ENCODE peak calls at places on chromosome 22, in ten cellular contexts. One of them, this sample, is unnamed.
A peak's percentile ranks its signal among the peaks of the same experiment; 100 is the strongest.

GRCh38 chr22:39123811-39124668 is 27.0 kb downstream of the APOBEC3H start:
- DNase-seq in choroid plexus epithelial cell: no peak
- DNase-seq in WTC11: peak; percentile 50
- DNase-seq in MM.1S: no peak
- DNase-seq in transverse colon: no peak
- DNase-seq in H9: peak; percentile 60
- DNase-seq in pancreas: no peak
- DNase-seq in PC-9: no peak
- DNase-seq in fibroblast of lung: no peak
- DNase-seq in fibroblast of pulmonary artery: no peak
- DNase-seq in this sample: no peak

GRCh38 chr22:32591620-32592019 is 117.0 kb downstream of the FBXO7 start:
- DNase-seq in choroid plexus epithelial cell: peak; percentile 84
- DNase-seq in WTC11: no peak
- DNase-seq in MM.1S: no peak
- DNase-seq in transverse colon: no peak
- DNase-seq in H9: no peak
- DNase-seq in pancreas: no peak
- DNase-seq in PC-9: no peak
- DNase-seq in fibroblast of lung: peak; percentile 96
- DNase-seq in fibroblast of pulmonary artery: peak; percentile 82
- DNase-seq in this sample: no peak

GRCh38 chr22:50490531-50491308 is 4.1 kb downstream of the MIOX start:
- DNase-seq in choroid plexus epithelial cell: no peak
- DNase-seq in WTC11: no peak
- DNase-seq in MM.1S: no peak
- DNase-seq in transverse colon: no peak
- DNase-seq in H9: no peak
- DNase-seq in pancreas: no peak
- DNase-seq in PC-9: no peak
- DNase-seq in fibroblast of lung: no peak
- DNase-seq in fibroblast of pulmonary artery: no peak
- DNase-seq in this sample: no peak

GRCh38 chr22:44545773-44546172 is 47.7 kb upstream of the RTL6 start:
- DNase-seq in choroid plexus epithelial cell: no peak
- DNase-seq in WTC11: no peak
- DNase-seq in MM.1S: no peak
- DNase-seq in transverse colon: no peak
- DNase-seq in H9: no peak
- DNase-seq in pancreas: peak; percentile 23
- DNase-seq in PC-9: no peak
- DNase-seq in fibroblast of lung: no peak
- DNase-seq in fibroblast of pulmonary artery: no peak
- DNase-seq in this sample: no peak

GRCh38 chr22:30335236-30335635 is 8.5 kb upstream of the TBC1D10A start:
- DNase-seq in choroid plexus epithelial cell: no peak
- DNase-seq in WTC11: no peak
- DNase-seq in MM.1S: no peak
- DNase-seq in transverse colon: no peak
- DNase-seq in H9: no peak
- DNase-seq in pancreas: no peak
- DNase-seq in PC-9: no peak
- DNase-seq in fibroblast of lung: no peak
- DNase-seq in fibroblast of pulmonary artery: no peak
- DNase-seq in this sample: no peak

GRCh38 chr22:37675930-37676571 is 615 bp downstream of the LGALS1 start:
- DNase-seq in choroid plexus epithelial cell: peak; percentile 27
- DNase-seq in WTC11: no peak
- DNase-seq in MM.1S: no peak
- DNase-seq in transverse colon: peak; percentile 50
- DNase-seq in H9: no peak
- DNase-seq in pancreas: no peak
- DNase-seq in PC-9: peak; percentile 71
- DNase-seq in fibroblast of lung: peak; percentile 25
- DNase-seq in fibroblast of pulmonary artery: peak; percentile 33
- DNase-seq in this sample: no peak

GRCh38 chr22:17972385-17973181 is 51.8 kb downstream of the MICAL3 start:
- DNase-seq in choroid plexus epithelial cell: peak; percentile 74
- DNase-seq in WTC11: no peak
- DNase-seq in MM.1S: no peak
- DNase-seq in transverse colon: no peak
- DNase-seq in H9: no peak
- DNase-seq in pancreas: no peak
- DNase-seq in PC-9: peak; percentile 74
- DNase-seq in fibroblast of lung: peak; percentile 86
- DNase-seq in fibroblast of pulmonary artery: peak; percentile 93
- DNase-seq in this sample: no peak

GRCh38 chr22:25021409-25021808 is 68.9 kb downstream of the KIAA1671 start:
- DNase-seq in choroid plexus epithelial cell: no peak
- DNase-seq in WTC11: no peak
- DNase-seq in MM.1S: no peak
- DNase-seq in transverse colon: no peak
- DNase-seq in H9: no peak
- DNase-seq in pancreas: no peak
- DNase-seq in PC-9: no peak
- DNase-seq in fibroblast of lung: no peak
- DNase-seq in fibroblast of pulmonary artery: no peak
- DNase-seq in this sample: no peak

GRCh38 chr22:36912694-36913430 is 566 bp upstream of the CSF2RB start:
- DNase-seq in choroid plexus epithelial cell: no peak
- DNase-seq in WTC11: no peak
- DNase-seq in MM.1S: no peak
- DNase-seq in transverse colon: no peak
- DNase-seq in H9: no peak
- DNase-seq in pancreas: no peak
- DNase-seq in PC-9: no peak
- DNase-seq in fibroblast of lung: no peak
- DNase-seq in fibroblast of pulmonary artery: no peak
- DNase-seq in this sample: no peak

GRCh38 chr22:36329217-36330078 is 58.3 kb downstream of the MYH9 start:
- DNase-seq in choroid plexus epithelial cell: peak; percentile 89
- DNase-seq in WTC11: peak; percentile 89
- DNase-seq in MM.1S: no peak
- DNase-seq in transverse colon: peak; percentile 60
- DNase-seq in H9: peak; percentile 97
- DNase-seq in pancreas: no peak
- DNase-seq in PC-9: peak; percentile 95
- DNase-seq in fibroblast of lung: peak; percentile 99
- DNase-seq in fibroblast of pulmonary artery: peak; percentile 98
- DNase-seq in this sample: peak; percentile 62

GRCh38 chr22:37681556-37682049 is 4.5 kb upstream of the NOL12 start:
- DNase-seq in choroid plexus epithelial cell: peak; percentile 88
- DNase-seq in WTC11: peak; percentile 84
- DNase-seq in MM.1S: peak; percentile 82
- DNase-seq in transverse colon: peak; percentile 87
- DNase-seq in H9: peak; percentile 83
- DNase-seq in pancreas: peak; percentile 77
- DNase-seq in PC-9: peak; percentile 78
- DNase-seq in fibroblast of lung: peak; percentile 70
- DNase-seq in fibroblast of pulmonary artery: peak; percentile 81
- DNase-seq in this sample: peak; percentile 67

GRCh38 chr22:35489225-35489624 is 51.4 kb upstream of the RASD2 start:
- DNase-seq in choroid plexus epithelial cell: no peak
- DNase-seq in WTC11: no peak
- DNase-seq in MM.1S: no peak
- DNase-seq in transverse colon: no peak
- DNase-seq in H9: no peak
- DNase-seq in pancreas: peak; percentile 30
- DNase-seq in PC-9: peak; percentile 53
- DNase-seq in fibroblast of lung: no peak
- DNase-seq in fibroblast of pulmonary artery: no peak
- DNase-seq in this sample: no peak

GRCh38 chr22:44181033-44181911 is 547 bp downstream of the PARVG start:
- DNase-seq in choroid plexus epithelial cell: no peak
- DNase-seq in WTC11: no peak
- DNase-seq in MM.1S: peak; percentile 27
- DNase-seq in transverse colon: peak; percentile 53
- DNase-seq in H9: no peak
- DNase-seq in pancreas: peak; percentile 55
- DNase-seq in PC-9: no peak
- DNase-seq in fibroblast of lung: peak; percentile 46
- DNase-seq in fibroblast of pulmonary artery: no peak
- DNase-seq in this sample: peak; percentile 62

GRCh38 chr22:36724836-36725235 is 21.3 kb upstream of the CACNG2 start:
- DNase-seq in choroid plexus epithelial cell: no peak
- DNase-seq in WTC11: no peak
- DNase-seq in MM.1S: no peak
- DNase-seq in transverse colon: no peak
- DNase-seq in H9: no peak
- DNase-seq in pancreas: no peak
- DNase-seq in PC-9: no peak
- DNase-seq in fibroblast of lung: no peak
- DNase-seq in fibroblast of pulmonary artery: no peak
- DNase-seq in this sample: no peak

GRCh38 chr22:24683671-24684070 is 80.7 kb downstream of the GGT1 start:
- DNase-seq in choroid plexus epithelial cell: peak; percentile 94
- DNase-seq in WTC11: no peak
- DNase-seq in MM.1S: no peak
- DNase-seq in transverse colon: no peak
- DNase-seq in H9: no peak
- DNase-seq in pancreas: no peak
- DNase-seq in PC-9: no peak
- DNase-seq in fibroblast of lung: peak; percentile 74
- DNase-seq in fibroblast of pulmonary artery: peak; percentile 94
- DNase-seq in this sample: no peak

GRCh38 chr22:43270314-43270908 is 72.8 kb downstream of the SCUBE1 start:
- DNase-seq in choroid plexus epithelial cell: peak; percentile 10
- DNase-seq in WTC11: peak; percentile 76
- DNase-seq in MM.1S: peak; percentile 96
- DNase-seq in transverse colon: peak; percentile 56
- DNase-seq in H9: peak; percentile 90
- DNase-seq in pancreas: no peak
- DNase-seq in PC-9: no peak
- DNase-seq in fibroblast of lung: no peak
- DNase-seq in fibroblast of pulmonary artery: no peak
- DNase-seq in this sample: no peak

GRCh38 chr22:44068422-44069191 is 44.5 kb downstream of the PARVB start:
- DNase-seq in choroid plexus epithelial cell: no peak
- DNase-seq in WTC11: no peak
- DNase-seq in MM.1S: no peak
- DNase-seq in transverse colon: peak; percentile 38
- DNase-seq in H9: no peak
- DNase-seq in pancreas: no peak
- DNase-seq in PC-9: no peak
- DNase-seq in fibroblast of lung: no peak
- DNase-seq in fibroblast of pulmonary artery: no peak
- DNase-seq in this sample: peak; percentile 21

GRCh38 chr22:44143117-44143495 is 37.6 kb upstream of the PARVG start:
- DNase-seq in choroid plexus epithelial cell: no peak
- DNase-seq in WTC11: no peak
- DNase-seq in MM.1S: no peak
- DNase-seq in transverse colon: peak; percentile 14
- DNase-seq in H9: no peak
- DNase-seq in pancreas: no peak
- DNase-seq in PC-9: no peak
- DNase-seq in fibroblast of lung: no peak
- DNase-seq in fibroblast of pulmonary artery: no peak
- DNase-seq in this sample: no peak

GRCh38 chr22:32996702-32997101 is 61.5 kb downstream of the SYN3 start:
- DNase-seq in choroid plexus epithelial cell: no peak
- DNase-seq in WTC11: no peak
- DNase-seq in MM.1S: no peak
- DNase-seq in transverse colon: peak; percentile 10
- DNase-seq in H9: no peak
- DNase-seq in pancreas: no peak
- DNase-seq in PC-9: peak; percentile 82
- DNase-seq in fibroblast of lung: peak; percentile 19
- DNase-seq in fibroblast of pulmonary artery: no peak
- DNase-seq in this sample: no peak

GRCh38 chr22:34055525-34056200 is 135.4 kb upstream of the LARGE1 start:
- DNase-seq in choroid plexus epithelial cell: no peak
- DNase-seq in WTC11: peak; percentile 70
- DNase-seq in MM.1S: peak; percentile 56
- DNase-seq in transverse colon: no peak
- DNase-seq in H9: peak; percentile 82
- DNase-seq in pancreas: no peak
- DNase-seq in PC-9: peak; percentile 52
- DNase-seq in fibroblast of lung: no peak
- DNase-seq in fibroblast of pulmonary artery: no peak
- DNase-seq in this sample: no peak
- TF ChIP-seq CTCF in choroid plexus epithelial cell: no peak
- TF ChIP-seq CTCF in WTC11: no peak
- TF ChIP-seq CTCF in MM.1S: peak; percentile 47
- TF ChIP-seq CTCF in transverse colon: no peak
- TF ChIP-seq CTCF in H9: peak; percentile 73
- TF ChIP-seq CTCF in pancreas: no peak
- TF ChIP-seq CTCF in PC-9: peak; percentile 28
- TF ChIP-seq CTCF in fibroblast of lung: no peak
- TF ChIP-seq CTCF in fibroblast of pulmonary artery: no peak
- TF ChIP-seq CTCF in this sample: no peak

GRCh38 chr22:40524392-40525249 is 111.9 kb downstream of the MRTFA start:
- DNase-seq in choroid plexus epithelial cell: peak; percentile 61
- DNase-seq in WTC11: no peak
- DNase-seq in MM.1S: no peak
- DNase-seq in transverse colon: no peak
- DNase-seq in H9: no peak
- DNase-seq in pancreas: no peak
- DNase-seq in PC-9: peak; percentile 60
- DNase-seq in fibroblast of lung: no peak
- DNase-seq in fibroblast of pulmonary artery: peak; percentile 76
- DNase-seq in this sample: no peak
- TF ChIP-seq CTCF in choroid plexus epithelial cell: peak; percentile 59
- TF ChIP-seq CTCF in WTC11: no peak
- TF ChIP-seq CTCF in MM.1S: no peak
- TF ChIP-seq CTCF in transverse colon: peak; percentile 11
- TF ChIP-seq CTCF in H9: peak; percentile 47
- TF ChIP-seq CTCF in pancreas: no peak
- TF ChIP-seq CTCF in PC-9: peak; percentile 29
- TF ChIP-seq CTCF in fibroblast of lung: peak; percentile 40
- TF ChIP-seq CTCF in fibroblast of pulmonary artery: peak; percentile 57
- TF ChIP-seq CTCF in this sample: no peak

DNA sequence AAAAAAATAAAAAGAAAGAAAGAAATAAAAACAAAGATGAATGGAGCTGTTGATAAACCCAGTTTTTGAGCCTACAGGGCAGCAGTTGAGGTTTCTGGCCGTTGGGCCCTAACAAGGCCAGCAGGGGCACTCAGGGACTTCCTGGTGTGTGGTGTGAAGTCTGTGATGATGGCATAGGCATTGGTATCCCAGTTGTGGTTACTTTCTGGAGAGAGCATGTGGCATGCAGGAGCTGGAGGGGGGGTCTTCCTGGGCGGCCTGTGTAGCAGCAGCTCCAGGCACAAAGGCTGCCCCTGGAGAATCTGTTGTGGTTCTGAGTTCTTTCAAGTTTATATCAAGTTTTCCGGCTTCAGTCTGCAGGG is 2.0 kb upstream of the TXNRD2 start:
- DNase-seq in choroid plexus epithelial cell: peak; percentile 83
- DNase-seq in WTC11: no peak
- DNase-seq in MM.1S: peak; percentile 14
- DNase-seq in transverse colon: no peak
- DNase-seq in H9: peak; percentile 35
- DNase-seq in pancreas: peak; percentile 48
- DNase-seq in PC-9: no peak
- DNase-seq in fibroblast of lung: peak; percentile 89
- DNase-seq in fibroblast of pulmonary artery: peak; percentile 35
- DNase-seq in this sample: no peak
- TF ChIP-seq CTCF in choroid plexus epithelial cell: peak; percentile 13
- TF ChIP-seq CTCF in WTC11: no peak
- TF ChIP-seq CTCF in MM.1S: no peak
- TF ChIP-seq CTCF in transverse colon: no peak
- TF ChIP-seq CTCF in H9: peak; percentile 25
- TF ChIP-seq CTCF in pancreas: no peak
- TF ChIP-seq CTCF in PC-9: no peak
- TF ChIP-seq CTCF in fibroblast of lung: no peak
- TF ChIP-seq CTCF in fibroblast of pulmonary artery: no peak
- TF ChIP-seq CTCF in this sample: no peak

GRCh38 chr22:45969414-45969799 is 7.6 kb downstream of the WNT7B start:
- DNase-seq in choroid plexus epithelial cell: peak; percentile 19
- DNase-seq in WTC11: no peak
- DNase-seq in MM.1S: no peak
- DNase-seq in transverse colon: no peak
- DNase-seq in H9: peak; percentile 67
- DNase-seq in pancreas: no peak
- DNase-seq in PC-9: peak; percentile 78
- DNase-seq in fibroblast of lung: no peak
- DNase-seq in fibroblast of pulmonary artery: peak; percentile 19
- DNase-seq in this sample: no peak
- TF ChIP-seq CTCF in choroid plexus epithelial cell: no peak
- TF ChIP-seq CTCF in WTC11: no peak
- TF ChIP-seq CTCF in MM.1S: no peak
- TF ChIP-seq CTCF in transverse colon: no peak
- TF ChIP-seq CTCF in H9: peak; percentile 44
- TF ChIP-seq CTCF in pancreas: no peak
- TF ChIP-seq CTCF in PC-9: peak; percentile 53
- TF ChIP-seq CTCF in fibroblast of lung: no peak
- TF ChIP-seq CTCF in fibroblast of pulmonary artery: peak; percentile 5
- TF ChIP-seq CTCF in this sample: no peak

This sample was measured in natural killer cell.